ENCODE peak calls at places on chromosomes 1 and 21, in ten cellular contexts. E is stimulated activated CD4-positive, alpha-beta T cell treated with anti-CD3 and anti-CD28 coated beads, Interleukin-12 subunit alpha, Interleukin-12 subunit beta, amount 100 ng/mL, for 48 hours; Y is T-helper 1 cell; D is naive thymus-derived CD4-positive, alpha-beta T cell; A is BJ; O is cardiac muscle cell; K is NCI-H748 treated with DMSO at 0.1 percent for 48 hours; R is SHP77 treated with DMSO at 0.1 percent for 48 hours; H is left ventricle myocardium superior; C is bronchial epithelial cell. Z is an unnamed sample.

GRCh38 chr1:109187127-109187526 is 26.6 kb upstream of the SARS1 start:
- DNase-seq in E (no peak), D (no peak), A (no peak), O (no peak), K (no peak), H (no peak), Y (no peak), R (no peak), C (no peak), Z (no peak)

GRCh38 chr1:36111151-36111550 is 13.9 kb downstream of the COL8A2 start:
- DNase-seq in Y (no peak), A (no peak), E (no peak), C (no peak), D (no peak), R (no peak), O (no peak), K (no peak), H (no peak), Z (no peak)

GRCh38 chr21:15159382-15160020 is 94.7 kb upstream of the NRIP1 start:
- DNase-seq in H (no peak), C (peak; percentile 61), K (no peak), A (no peak), D (no peak), O (no peak), E (no peak), R (no peak), Y (no peak), Z (no peak)

GRCh38 chr1:161115132-161115711 is 2.6 kb downstream of the PFDN2 start:
- DNase-seq in D (no peak), E (no peak), Y (no peak), O (no peak), A (no peak), R (no peak), K (no peak), C (peak; percentile 100), H (no peak), Z (peak; percentile 99)

GRCh38 chr1:43525995-43526394 is 4.7 kb upstream of the PTPRF start:
- DNase-seq in D (no peak), A (no peak), Y (no peak), H (no peak), K (no peak), R (no peak), C (peak; percentile 69), E (no peak), O (no peak), Z (peak; percentile 30)

GRCh38 chr1:62452951-62453350 is 16.1 kb downstream of the USP1 start:
- DNase-seq in C (peak; percentile 58), A (no peak), K (no peak), H (no peak), R (no peak), Y (no peak), D (no peak), O (no peak), E (no peak), Z (peak; percentile 44)

GRCh38 chr1:164579346-164579745 is 20.4 kb downstream of the PBX1 start:
- DNase-seq in R (no peak), A (no peak), O (no peak), Y (no peak), K (no peak), H (no peak), D (no peak), E (no peak), C (peak; percentile 46), Z (peak; percentile 32)

GRCh38 chr1:203437696-203438315 is 37.8 kb upstream of the PRELP start:
- DNase-seq in D (no peak), K (no peak), H (no peak), Y (no peak), E (no peak), C (no peak), O (no peak), R (no peak), A (no peak), Z (no peak)

GRCh38 chr1:70818391-70818790 is 229.2 kb downstream of the PTGER3 start:
- DNase-seq in Y (no peak), D (no peak), E (no peak), H (no peak), C (no peak), O (no peak), A (peak; percentile 12), R (no peak), K (no peak), Z (no peak)

GRCh38 chr1:29122662-29122986 is 1.1 kb downstream of the TMEM200B start:
- DNase-seq in E (peak; percentile 5), O (peak; percentile 32), C (peak; percentile 24), Y (no peak), H (peak; percentile 80), R (no peak), A (peak; percentile 32), K (no peak), D (peak; percentile 23), Z (peak; percentile 26)

GRCh38 chr1:172515927-172516326 is 17.0 kb upstream of the SUCO start:
- DNase-seq in C (no peak), H (no peak), O (no peak), A (no peak), E (no peak), D (no peak), K (no peak), Y (no peak), R (no peak), Z (no peak)

GRCh38 chr1:165408518-165408917 is 36.4 kb downstream of the RXRG start:
- DNase-seq in E (peak; percentile 11), K (peak; percentile 69), O (peak; percentile 67), H (no peak), C (peak; percentile 77), D (no peak), Y (no peak), A (no peak), R (no peak), Z (peak; percentile 30)

GRCh38 chr1:54405894-54406293 is 300 bp downstream of the SSBP3 start:
- DNase-seq in D (no peak), H (peak; percentile 58), E (no peak), C (no peak), K (no peak), O (peak; percentile 63), R (no peak), A (no peak), Y (no peak), Z (no peak)

GRCh38 chr1:246569248-246570238 is 3.3 kb downstream of the CNST start:
- DNase-seq in E (no peak), A (no peak), H (no peak), R (no peak), K (peak; percentile 13), C (peak; percentile 91), Y (peak; percentile 13), D (peak; percentile 55), O (no peak), Z (peak; percentile 5)

GRCh38 chr1:16614361-16615252 is 1.2 kb upstream of the NBPF1 start:
- DNase-seq in E (no peak), D (no peak), R (no peak), H (no peak), O (no peak), A (no peak), Y (no peak), K (no peak), C (no peak), Z (no peak)

Z was measured in mammary epithelial cell.